ENCODE peak calls at places on chromosomes 7 and 10, in seven cellular contexts. U, P, Q, H, Z, L and O are unnamed samples.

GRCh38 chr10:85608706-85609105 is 757.9 kb downstream of the GRID1 start:
- DNase-seq in Z (no peak), Q (no peak), U (no peak), P (no peak), L (no peak), H (no peak), O (no peak)

GRCh38 chr10:63206997-63207952 is 74.1 kb downstream of the NRBF2 start:
- DNase-seq in Z (no peak), U (no peak), P (peak; percentile 15), H (no peak), L (peak; percentile 36), Q (no peak), O (no peak)

GRCh38 chr7:44454348-44454747 is 36.1 kb downstream of the NUDCD3 start:
- DNase-seq in U (no peak), Q (no peak), P (no peak), H (no peak), L (no peak), Z (no peak), O (no peak)

GRCh38 chr7:95335093-95335492 is 10.8 kb upstream of the PON1 start:
- DNase-seq in U (no peak), H (no peak), Z (no peak), P (no peak), L (no peak), Q (no peak), O (no peak)

GRCh38 chr10:102918817-102919236 is 733 bp downstream of the CNNM2 start:
- DNase-seq in Z (no peak), U (peak; percentile 19), H (no peak), P (no peak), L (no peak), Q (peak; percentile 8), O (peak; percentile 29)

GRCh38 chr10:123148414-123149161 is 652 bp downstream of the HMX2 start:
- DNase-seq in L (no peak), Q (no peak), H (no peak), Z (no peak), U (no peak), P (peak; percentile 54), O (no peak)

GRCh38 chr7:133504825-133505224 is 251.9 kb downstream of the EXOC4 start:
- DNase-seq in P (no peak), Q (no peak), U (no peak), Z (no peak), H (no peak), L (no peak), O (no peak)

GRCh38 chr7:27110977-27111752 is 8.7 kb upstream of the HOXA2 start:
- DNase-seq in P (no peak), Q (no peak), U (no peak), L (no peak), H (no peak), Z (no peak), O (no peak)

GRCh38 chr7:19144661-19145428 is at the start of gene FERD3L:
- DNase-seq in P (peak; percentile 17), U (no peak), Q (no peak), Z (no peak), H (no peak), L (no peak), O (no peak)

GRCh38 chr10:6299234-6299633 is 96.5 kb downstream of the PFKFB3 start:
- DNase-seq in H (no peak), Z (peak; percentile 91), L (no peak), Q (peak; percentile 60), U (no peak), P (no peak), O (no peak)

GRCh38 chr10:58576736-58577366 is 64.2 kb downstream of the BICC1 start:
- DNase-seq in P (no peak), Z (no peak), Q (no peak), L (no peak), H (no peak), U (no peak), O (no peak)

GRCh38 chr7:158949359-158949758 is 93.0 kb downstream of the DYNC2I1 start:
- DNase-seq in Z (no peak), U (no peak), Q (no peak), P (no peak), H (no peak), L (no peak), O (no peak)

GRCh38 chr7:155066417-155066950 is 3.6 kb upstream of the HTR5A start:
- DNase-seq in L (no peak), H (no peak), Q (no peak), U (no peak), P (no peak), Z (no peak), O (no peak)

GRCh38 chr7:24742764-24743163 is 14.5 kb downstream of the GSDME start:
- DNase-seq in Q (no peak), Z (no peak), U (no peak), H (no peak), P (no peak), L (no peak), O (no peak)

GRCh38 chr10:86504510-86504909 is 17.1 kb downstream of the WAPL start:
- DNase-seq in U (no peak), H (no peak), Z (no peak), Q (no peak), P (no peak), L (no peak), O (no peak)

GRCh38 chr7:43585521-43585920 is 2.6 kb downstream of the STK17A start:
- DNase-seq in U (no peak), Q (peak; percentile 43), Z (no peak), H (no peak), L (no peak), P (no peak), O (peak; percentile 68)

GRCh38 chr7:158325530-158326381 is 261.9 kb downstream of the PTPRN2 start:
- DNase-seq in P (peak; percentile 83), L (no peak), U (no peak), Z (no peak), H (peak; percentile 94), Q (peak; percentile 30), O (peak; percentile 35)

GRCh38 chr7:41693150-41693997 is 9.5 kb downstream of the INHBA start:
- DNase-seq in Z (no peak), Q (no peak), L (no peak), U (no peak), H (no peak), P (peak; percentile 35), O (no peak)

DNA sequence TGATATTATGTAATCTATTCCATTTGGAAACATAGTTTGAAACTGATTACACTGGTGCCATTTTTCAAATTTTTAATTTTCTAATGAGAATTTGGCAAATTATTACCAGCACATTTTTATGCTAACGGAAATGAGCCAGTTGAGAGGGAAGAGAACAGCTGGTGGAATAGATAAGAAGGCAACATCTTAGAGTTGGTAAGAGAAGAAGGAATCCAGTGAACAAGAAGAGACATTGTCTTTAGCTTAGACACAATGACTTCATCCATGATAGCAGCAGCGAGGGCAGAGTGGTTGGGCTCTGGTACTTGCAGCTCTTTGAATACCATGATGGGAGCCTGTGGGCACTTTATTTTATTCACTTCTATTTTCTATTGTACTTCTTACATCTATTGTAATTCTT is 89.6 kb downstream of the CHRM2 start:
- DNase-seq in P (no peak), Z (no peak), U (no peak), H (no peak), L (no peak), Q (no peak), O (no peak)
- TF ChIP-seq JUND in P (no peak), Z (no peak), U (no peak), H (no peak), L (no peak), Q (no peak), O (no peak)

GRCh38 chr10:76302491-76302890 is 871.1 kb downstream of the LRMDA start:
- DNase-seq in Q (no peak), H (no peak), U (no peak), P (no peak), L (no peak), Z (no peak), O (no peak)
- TF ChIP-seq JUND in Q (no peak), H (no peak), U (no peak), P (no peak), L (no peak), Z (no peak), O (no peak)

DNA sequence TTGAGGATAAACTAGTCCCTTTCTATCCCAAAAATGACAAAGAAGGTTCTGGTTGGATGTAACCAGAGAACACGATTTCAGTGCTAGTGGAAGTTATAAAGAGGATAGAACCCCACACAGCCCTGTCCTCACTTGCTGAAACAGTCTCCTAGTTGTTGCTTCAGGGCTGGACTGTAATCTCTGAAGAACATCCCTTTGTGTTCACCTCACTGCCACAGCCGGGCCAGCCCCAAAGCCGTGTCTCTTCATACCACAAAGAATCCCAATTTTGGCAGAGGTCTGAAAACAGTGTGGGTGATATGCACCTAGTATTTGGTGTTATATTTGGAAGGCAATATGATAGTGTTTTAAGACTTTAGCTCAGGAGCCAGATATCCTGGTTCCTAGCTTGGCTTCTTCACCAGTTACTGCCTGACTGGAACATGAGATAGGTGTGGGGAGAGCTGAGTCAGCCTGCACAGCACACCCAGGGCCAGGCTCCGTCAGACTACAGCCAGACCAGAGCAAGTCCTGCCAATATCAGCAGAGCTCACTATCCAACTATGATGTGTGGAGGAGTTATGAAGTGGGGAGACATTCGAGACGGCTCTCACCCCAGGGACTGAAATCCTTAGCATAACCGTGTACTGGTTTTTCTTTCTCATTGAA is 21.2 kb downstream of the CYP3A4 start:
- DNase-seq in Z (no peak), H (no peak), Q (no peak), L (no peak), U (peak; percentile 83), P (no peak), O (no peak)
- TF ChIP-seq JUND in Z (no peak), H (no peak), Q (no peak), L (no peak), U (peak; percentile 76), P (no peak), O (no peak)

GRCh38 chr10:106660550-106660949 is 504.0 kb downstream of the SORCS1 start:
- DNase-seq in H (no peak), Z (no peak), L (no peak), Q (no peak), U (no peak), P (no peak), O (no peak)

GRCh38 chr10:106655606-106656005 is 508.9 kb downstream of the SORCS1 start:
- DNase-seq in L (no peak), H (no peak), U (no peak), Q (no peak), P (no peak), Z (no peak), O (no peak)

GRCh38 chr10:106661767-106662140 is 502.8 kb downstream of the SORCS1 start:
- DNase-seq in P (no peak), U (no peak), L (no peak), Z (no peak), H (no peak), Q (no peak), O (no peak)

GRCh38 chr10:106661133-106661766 is 503.3 kb downstream of the SORCS1 start:
- DNase-seq in L (no peak), H (no peak), Z (no peak), P (no peak), U (no peak), Q (no peak), O (no peak)
- TF ChIP-seq JUND in L (no peak), H (no peak), Z (no peak), P (no peak), U (no peak), Q (no peak), O (no peak)